ENCODE peak calls at places on chromosomes 16 and 17, in nine cellular contexts. T is HCT116, Q is K562, C is H1, M is GM12878, A is endothelial cell of umbilical vein, N is prostate gland, J is transverse colon, E is GM23338. L is an unnamed sample. For H3K4me1, the result is how much of the 10 kb centered on the place peaks cover.

GRCh38 chr16:12626411-12626810 is 177.3 kb downstream of the CPPED1 start:
- DNase-seq in N (no peak), Q (no peak), C (no peak), T (no peak), A (no peak), J (no peak), E (no peak), M (no peak), L (no peak)

GRCh38 chr16:14562691-14563491 is 67.2 kb downstream of the PARN start:
- DNase-seq in M (no peak), J (peak), Q (no peak), N (peak), E (peak), T (no peak), A (no peak), C (no peak), L (no peak)

GRCh38 chr16:82761858-82762257 is 135.1 kb downstream of the CDH13 start:
- DNase-seq in N (no peak), A (peak), Q (no peak), J (no peak), C (no peak), M (no peak), T (no peak), E (no peak), L (no peak)

GRCh38 chr16:84465154-84465553 is 39.3 kb downstream of the MEAK7 start:
- DNase-seq in Q (no peak), A (no peak), T (no peak), C (no peak), N (no peak), E (no peak), J (no peak), M (no peak), L (peak)

GRCh38 chr17:63364387-63364786 is 81.7 kb downstream of the CYB561 start:
- DNase-seq in Q (no peak), C (no peak), N (peak), T (no peak), A (no peak), J (no peak), M (no peak), E (no peak), L (no peak)

GRCh38 chr17:64773386-64773835 is 111.3 kb upstream of the SMURF2 start:
- DNase-seq in J (no peak), N (no peak), Q (no peak), C (no peak), M (no peak), T (no peak), A (no peak), E (no peak), L (no peak)

GRCh38 chr17:17403899-17404576 is 72.8 kb upstream of the MED9 start:
- DNase-seq in J (peak), C (no peak), A (peak), T (no peak), N (no peak), Q (no peak), E (no peak), M (no peak), L (no peak)

GRCh38 chr17:51166987-51167931 is 1.0 kb downstream of the NME2 start:
- DNase-seq in A (peak), E (peak), M (no peak), Q (peak), J (peak), N (peak), C (no peak), T (no peak), L (no peak)

GRCh38 chr17:82320956-82321927 is 3.8 kb upstream of the CD7 start:
- DNase-seq in E (peak), N (no peak), M (no peak), A (no peak), C (no peak), Q (peak), J (peak), T (no peak), L (no peak)

GRCh38 chr16:49934557-49935260 is 78.8 kb upstream of the ZNF423 start:
- DNase-seq in J (no peak), A (no peak), E (no peak), C (no peak), M (no peak), Q (no peak), N (no peak), T (no peak), L (no peak)
- TF ChIP-seq POLR2AphosphoS5 in J (no peak), A (no peak), E (no peak), C (no peak), M (no peak), Q (no peak), N (no peak), T (no peak), L (no peak)

GRCh38 chr17:27746881-27747280 is 53.4 kb downstream of the NOS2 start:
- DNase-seq in A (no peak), C (no peak), T (no peak), M (no peak), J (no peak), N (no peak), Q (no peak), E (no peak), L (no peak)

GRCh38 chr17:27751622-27752490 is 48.5 kb downstream of the NOS2 start:
- DNase-seq in T (no peak), M (no peak), A (no peak), Q (no peak), J (no peak), E (no peak), C (no peak), N (no peak), L (no peak)

GRCh38 chr17:27751166-27751565 is 49.2 kb downstream of the NOS2 start:
- DNase-seq in C (no peak), T (no peak), E (no peak), N (no peak), Q (no peak), J (no peak), A (no peak), M (no peak), L (no peak)

GRCh38 chr17:27747462-27748359 is 52.6 kb downstream of the NOS2 start:
- DNase-seq in M (no peak), J (no peak), E (peak), N (no peak), T (peak), A (no peak), Q (peak), C (peak), L (no peak)

DNA sequence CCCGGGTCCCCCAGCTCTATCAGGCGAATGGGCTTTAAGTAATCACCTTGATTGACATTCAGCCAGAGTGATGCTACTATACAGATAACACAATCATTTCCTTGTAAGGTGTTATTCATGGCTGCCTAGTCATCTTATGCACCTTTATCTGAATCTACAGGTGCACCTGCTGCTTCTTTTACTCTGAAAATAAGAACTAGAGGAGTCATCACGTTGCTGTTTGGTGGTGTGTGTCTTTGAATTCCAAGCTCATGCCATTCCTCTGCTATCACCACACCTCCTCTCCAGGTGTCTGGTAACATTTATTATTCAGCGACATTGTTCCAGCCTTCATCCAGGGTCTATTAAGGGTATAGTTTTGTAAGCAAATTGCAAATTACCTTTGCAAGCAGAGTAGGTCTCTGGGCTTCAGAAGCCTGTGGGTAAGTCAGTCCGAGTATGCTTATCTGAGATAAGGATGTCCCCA is 51.9 kb downstream of the NOS2 start:
- DNase-seq in T (no peak), M (no peak), C (no peak), E (no peak), Q (no peak), A (no peak), N (no peak), J (no peak), L (no peak)
- H3K4me1 ChIP-seq in T (under half), M (under half), C (under half), E (under half), Q (under half), A (under half), N (under half), J (under half), L (under half)

GRCh38 chr17:7845359-7846062 is 9.4 kb upstream of the TMEM88 start:
- DNase-seq in T (no peak), J (no peak), E (no peak), C (no peak), A (no peak), M (no peak), N (no peak), Q (no peak), L (no peak)

GRCh38 chr17:7844292-7845154 is 10.3 kb upstream of the TMEM88 start:
- DNase-seq in E (peak), N (peak), Q (peak), A (peak), M (peak), C (no peak), T (peak), J (peak), L (peak)

GRCh38 chr17:7842950-7843535 is 9.0 kb downstream of the KDM6B start:
- DNase-seq in Q (no peak), J (peak), T (no peak), C (no peak), M (no peak), N (peak), A (peak), E (peak), L (peak)

GRCh38 chr17:7842380-7842949 is 8.4 kb downstream of the KDM6B start:
- DNase-seq in A (peak), N (peak), J (peak), T (no peak), M (no peak), E (no peak), Q (peak), C (no peak), L (peak)

DNA sequence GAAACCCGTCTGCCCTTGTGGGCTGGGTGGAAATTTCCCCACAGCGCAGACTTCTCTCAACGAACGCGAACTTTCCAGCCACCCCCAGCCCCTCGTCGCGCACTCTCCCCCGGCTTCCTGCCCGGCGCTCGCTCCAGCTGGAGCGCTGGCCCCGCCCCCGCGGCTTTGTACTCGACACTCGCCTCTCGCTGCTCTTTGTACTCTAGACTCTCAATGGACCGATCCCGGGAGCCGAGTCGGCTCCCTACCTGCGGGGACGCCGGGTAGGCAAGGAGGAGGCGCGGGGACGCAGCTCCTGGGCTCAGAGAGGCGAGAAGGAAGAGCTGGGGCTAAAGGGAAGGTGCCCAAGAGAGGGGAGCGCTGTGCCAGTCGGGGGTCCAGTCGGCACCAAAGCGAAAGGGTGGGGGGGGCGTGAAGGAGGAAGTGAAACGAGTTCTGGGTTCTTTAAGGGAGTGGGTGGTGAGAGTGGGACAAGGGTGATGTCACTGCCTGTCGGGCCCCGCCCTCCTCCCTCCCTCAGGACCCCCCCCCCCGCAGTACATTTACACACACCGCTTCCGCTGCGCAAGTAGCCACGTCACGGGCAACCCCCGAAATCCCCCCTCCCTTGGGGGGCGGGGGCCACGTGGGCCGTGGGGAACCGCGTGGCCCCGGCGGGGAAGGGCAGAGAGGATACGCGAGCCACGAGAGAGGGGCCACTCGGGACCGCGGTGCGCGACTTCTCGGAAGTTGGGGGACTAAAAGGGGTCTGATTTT is 9.7 kb downstream of the KDM6B start:
- DNase-seq in E (peak), N (peak), A (peak), J (peak), C (no peak), M (peak), Q (peak), T (no peak), L (peak)
- TF ChIP-seq POLR2AphosphoS5 in E (no peak), N (no peak), A (no peak), J (peak), C (no peak), M (no peak), Q (no peak), T (no peak), L (no peak)

GRCh38 chr16:17362946-17363345 is 107.8 kb downstream of the XYLT1 start:
- DNase-seq in Q (no peak), T (no peak), M (no peak), J (no peak), E (no peak), N (no peak), C (no peak), A (no peak), L (no peak)

GRCh38 chr16:17365211-17365541 is 105.6 kb downstream of the XYLT1 start:
- DNase-seq in M (no peak), J (no peak), E (no peak), C (no peak), A (no peak), N (no peak), T (no peak), Q (no peak), L (no peak)

GRCh38 chr16:17365591-17366298 is 105.0 kb downstream of the XYLT1 start:
- DNase-seq in E (no peak), A (no peak), J (no peak), M (no peak), N (no peak), T (no peak), C (no peak), Q (no peak), L (no peak)

GRCh38 chr16:17366299-17366961 is 104.3 kb downstream of the XYLT1 start:
- DNase-seq in J (no peak), M (no peak), N (no peak), C (no peak), T (no peak), A (no peak), Q (no peak), E (no peak), L (no peak)

DNA sequence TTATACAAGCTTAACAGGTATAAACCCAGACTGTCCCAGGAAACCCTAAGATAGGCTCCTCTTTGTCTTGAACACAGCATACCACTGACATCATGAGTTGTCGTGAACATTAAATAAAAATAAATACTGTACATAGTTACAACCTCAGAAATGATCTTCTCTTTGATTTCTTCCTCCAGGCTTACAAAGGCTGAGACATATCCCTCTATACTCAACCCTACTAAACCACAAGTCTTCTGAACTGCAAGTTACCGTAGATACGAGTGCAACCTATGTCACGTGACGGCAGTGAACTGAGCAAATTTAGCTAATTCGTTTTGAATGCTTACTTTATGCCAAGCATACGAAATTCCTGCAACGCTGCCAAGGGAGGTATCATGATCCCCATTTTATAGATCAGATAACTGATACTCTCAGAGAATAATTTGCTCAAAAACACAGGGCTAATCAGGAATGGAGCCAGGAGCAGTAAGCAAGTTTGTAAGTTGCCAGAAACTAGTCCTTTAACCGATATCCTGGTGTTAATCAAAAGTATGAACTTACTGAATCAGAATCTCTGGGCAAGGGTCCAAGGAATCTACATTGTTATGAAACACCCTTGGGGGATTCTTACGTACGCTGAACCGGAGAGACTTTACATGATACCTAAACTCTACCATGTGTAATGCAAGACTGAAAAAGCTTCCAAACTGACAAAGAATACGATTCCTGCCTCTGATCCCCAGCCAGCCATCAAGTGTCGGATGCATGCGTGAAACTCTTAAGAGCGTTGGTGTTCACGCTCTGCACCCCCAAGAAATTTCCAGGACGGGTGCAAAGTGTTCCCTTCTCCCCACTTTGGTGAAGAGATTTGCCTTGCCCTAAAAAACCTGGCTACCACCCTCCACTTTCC is 106.2 kb downstream of the XYLT1 start:
- DNase-seq in N (peak), M (no peak), A (no peak), Q (no peak), C (no peak), J (no peak), T (no peak), E (no peak), L (no peak)
- H3K4me1 ChIP-seq in N (under half), M (under half), A (under half), Q (under half), C (under half), J (under half), T (under half), E (under half), L (under half)

GRCh38 chr17:29929006-29929543 is 953 bp downstream of the SSH2 start:
- DNase-seq in N (peak), E (peak), A (peak), M (no peak), Q (peak), J (peak), T (no peak), C (no peak), L (no peak)

GRCh38 chr17:29927546-29927945 is 2.5 kb downstream of the SSH2 start:
- DNase-seq in M (no peak), J (no peak), T (no peak), N (no peak), C (no peak), Q (no peak), E (no peak), A (peak), L (no peak)

GRCh38 chr17:29930399-29931010 is 477 bp upstream of the SSH2 start:
- DNase-seq in Q (peak), A (peak), M (no peak), N (peak), T (no peak), E (peak), J (peak), C (no peak), L (no peak)

GRCh38 chr17:29931253-29931932 is 1.4 kb upstream of the SSH2 start:
- DNase-seq in C (no peak), J (peak), A (peak), Q (peak), N (peak), T (peak), E (peak), M (peak), L (peak)

DNA sequence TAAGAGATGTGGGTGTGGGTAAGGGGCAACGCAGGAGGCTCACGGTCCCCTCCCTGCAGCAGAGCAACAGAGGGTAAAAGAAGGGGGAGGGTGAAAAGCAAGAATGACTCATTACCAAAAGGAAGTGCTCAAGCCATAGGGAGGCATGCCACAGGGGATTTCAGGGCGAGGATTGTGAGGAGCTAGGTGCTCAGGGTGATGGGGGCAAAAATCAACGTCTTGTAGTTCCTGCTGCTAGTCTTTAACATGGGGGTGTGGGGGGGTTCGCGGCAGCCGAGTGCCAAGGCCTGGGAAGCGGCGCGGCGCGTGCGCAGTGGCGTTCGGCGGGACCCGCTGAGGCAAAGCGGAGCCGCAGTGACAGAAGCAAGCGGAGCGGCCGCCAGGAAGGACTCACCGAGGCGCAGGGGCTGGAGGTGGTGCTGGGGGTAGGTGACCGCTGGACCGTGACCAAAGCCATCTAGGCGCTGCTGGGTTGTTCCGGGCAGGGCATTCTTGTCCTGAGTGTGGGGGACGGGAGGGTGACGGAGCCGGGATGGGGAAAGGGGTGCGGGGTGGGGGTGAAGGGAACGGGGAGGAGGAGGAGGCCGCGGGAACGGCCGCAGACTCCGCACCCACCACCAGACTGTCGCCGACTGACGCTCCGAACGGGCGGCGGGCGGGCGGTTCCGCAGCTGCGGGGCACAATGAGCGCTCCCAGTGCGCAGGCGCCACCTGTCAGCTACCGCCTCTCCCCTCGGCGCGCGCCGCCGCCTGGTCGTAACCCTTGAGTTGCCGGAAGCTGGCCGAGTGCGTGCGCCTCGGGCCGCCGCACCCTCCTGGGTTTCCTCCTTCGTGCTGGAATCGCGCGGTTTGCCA is at the start of gene SSH2:
- DNase-seq in E (peak), N (peak), M (peak), Q (peak), J (peak), A (peak), C (no peak), T (peak), L (peak)
- TF ChIP-seq POLR2AphosphoS5 in E (peak), N (peak), M (no peak), Q (peak), J (peak), A (peak), C (no peak), T (peak), L (no peak)

GRCh38 chr17:73822371-73822770 is 178.1 kb upstream of the SDK2 start:
- DNase-seq in E (no peak), Q (no peak), M (no peak), A (no peak), N (no peak), C (no peak), T (no peak), J (no peak), L (no peak)

GRCh38 chr17:73824321-73824720 is 180.1 kb upstream of the SDK2 start:
- DNase-seq in Q (no peak), E (no peak), J (no peak), C (no peak), A (no peak), N (no peak), T (no peak), M (no peak), L (no peak)

GRCh38 chr17:73821665-73822064 is 177.4 kb upstream of the SDK2 start:
- DNase-seq in T (no peak), E (no peak), Q (no peak), A (no peak), N (no peak), J (no peak), M (no peak), C (no peak), L (no peak)

GRCh38 chr17:73826181-73826871 is 182.1 kb upstream of the SDK2 start:
- DNase-seq in C (no peak), J (no peak), A (no peak), N (no peak), M (no peak), T (no peak), E (no peak), Q (no peak), L (no peak)

DNA sequence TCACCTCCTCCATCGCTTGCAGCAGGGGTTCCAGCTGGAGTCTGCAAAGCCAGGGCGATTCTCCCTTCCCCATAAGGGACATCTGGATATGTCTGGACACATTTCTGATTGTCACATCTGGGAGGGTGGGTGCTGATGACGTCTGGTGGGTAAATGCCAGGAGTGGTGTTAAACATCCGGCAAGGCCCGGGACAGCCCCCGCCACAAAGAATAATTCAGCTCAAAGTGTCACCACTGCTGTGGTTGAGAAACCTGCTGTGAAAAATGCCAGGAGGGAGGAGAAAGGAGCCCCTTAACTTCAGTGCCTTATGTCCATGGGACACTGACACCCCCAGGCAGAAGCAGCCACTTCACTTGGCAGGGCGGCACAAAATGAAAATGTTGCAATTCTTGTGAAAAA is 179.4 kb upstream of the SDK2 start:
- DNase-seq in J (no peak), M (no peak), A (no peak), C (no peak), T (no peak), Q (no peak), E (no peak), N (no peak), L (no peak)
- H3K4me1 ChIP-seq in J (under half), M (under half), A (under half), C (under half), T (under half), Q (under half), E (under half), N (under half), L (under half)

L was measured in breast epithelium.